ENCODE peak calls at places on chromosomes 1 and 21, in six cellular contexts. I, J, F, M, Q and K are unnamed samples.

GRCh38 chr1:198124665-198125064 is 32.1 kb upstream of the NEK7 start:
- DNase-seq in I (no peak), J (no peak), F (no peak), M (no peak), Q (no peak), K (no peak)

GRCh38 chr1:6961905-6962304 is 176.7 kb downstream of the CAMTA1 start:
- DNase-seq in I (no peak), J (no peak), F (no peak), M (no peak), Q (peak; percentile 61), K (no peak)

GRCh38 chr1:155134858-155135415 is 715 bp upstream of the SLC50A1 start:
- DNase-seq in I (peak; percentile 81), J (peak; percentile 89), F (no peak), M (no peak), Q (peak; percentile 66), K (peak; percentile 45)

GRCh38 chr1:227776277-227776676 is 39.2 kb upstream of the PRSS38 start:
- DNase-seq in I (no peak), J (peak; percentile 10), F (no peak), M (no peak), Q (no peak), K (no peak)

GRCh38 chr1:235006816-235007215 is 121.8 kb downstream of the TOMM20 start:
- DNase-seq in I (no peak), J (no peak), F (no peak), M (no peak), Q (no peak), K (no peak)

GRCh38 chr21:40754466-40754865 is 92.5 kb downstream of the DSCAM start:
- DNase-seq in I (no peak), J (no peak), F (no peak), M (no peak), Q (no peak), K (no peak)

GRCh38 chr1:238176441-238176840 is 285.7 kb upstream of the ZP4 start:
- DNase-seq in I (no peak), J (no peak), F (no peak), M (no peak), Q (no peak), K (no peak)

GRCh38 chr1:225712391-225712790 is 59.5 kb upstream of the ENAH start:
- DNase-seq in I (no peak), J (no peak), F (no peak), M (no peak), Q (no peak), K (no peak)

GRCh38 chr1:53552981-53553733 is 94.0 kb downstream of the DMRTB1 start:
- DNase-seq in I (no peak), J (no peak), F (no peak), M (no peak), Q (peak; percentile 1), K (no peak)

GRCh38 chr1:23951646-23952095 is 8.0 kb upstream of the PNRC2 start:
- DNase-seq in I (peak; percentile 62), J (peak; percentile 56), F (no peak), M (no peak), Q (no peak), K (no peak)

GRCh38 chr21:38621132-38621531 is 122.9 kb upstream of the ERG start:
- DNase-seq in I (no peak), J (no peak), F (no peak), M (no peak), Q (no peak), K (no peak)

GRCh38 chr21:43364851-43365424 is 62.0 kb downstream of the SIK1 start:
- DNase-seq in I (no peak), J (no peak), F (no peak), M (no peak), Q (no peak), K (no peak)

GRCh38 chr1:227397356-227397978 is 79.2 kb upstream of the CDC42BPA start:
- DNase-seq in I (no peak), J (no peak), F (no peak), M (no peak), Q (no peak), K (no peak)